ENCODE peak calls at places on chromosomes 4 and X, in four cellular contexts. D is WTC11, P is SK-N-SH, F is K562. O is an unnamed sample.
A peak's percentile ranks its signal among the peaks of the same experiment; 100 is the strongest.

GRCh38 chrX:23766650-23767551 is 16.1 kb upstream of the SAT1 start:
- DNase-seq in D (no peak), P (peak; percentile 41), F (no peak), O (no peak)

GRCh38 chr4:53044651-53044960 is 182.5 kb downstream of the RASL11B start:
- DNase-seq in D (no peak), P (no peak), F (no peak), O (no peak)

GRCh38 chr4:147599764-147600163 is 17.4 kb upstream of the TMEM184C start:
- DNase-seq in D (no peak), P (no peak), F (no peak), O (no peak)

GRCh38 chr4:111631157-111631999 is 513.9 kb upstream of the FAM241A start:
- DNase-seq in D (no peak), P (no peak), F (no peak), O (no peak)

GRCh38 chrX:70452143-70452733 is 7.6 kb downstream of the DLG3 start:
- DNase-seq in D (peak; percentile 69), P (peak; percentile 64), F (peak; percentile 69), O (peak; percentile 19)

GRCh38 chrX:49101629-49101984 is 21.9 kb upstream of the WDR45 start:
- DNase-seq in D (no peak), P (no peak), F (peak; percentile 22), O (no peak)

GRCh38 chrX:18889982-18890381 is 93.9 kb downstream of the PHKA2 start:
- DNase-seq in D (no peak), P (no peak), F (no peak), O (no peak)

GRCh38 chr4:140870427-140870826 is 114.2 kb upstream of the TBC1D9 start:
- DNase-seq in D (no peak), P (no peak), F (no peak), O (no peak)

GRCh38 chrX:150942958-150943594 is 40.1 kb upstream of the HMGB3 start:
- DNase-seq in D (no peak), P (no peak), F (peak; percentile 49), O (no peak)

GRCh38 chrX:42708222-42708621 is 69.7 kb downstream of the PPP1R2C start:
- DNase-seq in D (no peak), P (no peak), F (no peak), O (no peak)

GRCh38 chrX:154729439-154729838 is 21.4 kb downstream of the GAB3 start:
- DNase-seq in D (no peak), P (no peak), F (no peak), O (no peak)

GRCh38 chrX:112877771-112878173 is 37.1 kb upstream of the AMOT start:
- DNase-seq in D (no peak), P (no peak), F (no peak), O (no peak)

GRCh38 chrX:110421499-110422455 is 63.1 kb downstream of the RTL9 start:
- DNase-seq in D (no peak), P (no peak), F (no peak), O (no peak)

GRCh38 chr4:163941221-163941865 is 446.9 kb downstream of the TMA16 start:
- DNase-seq in D (no peak), P (no peak), F (no peak), O (no peak)

GRCh38 chrX:123884809-123885408 is 25.1 kb downstream of the XIAP start:
- DNase-seq in D (no peak), P (peak; percentile 60), F (peak; percentile 55), O (peak; percentile 31)

GRCh38 chr4:5372198-5372597 is 320.9 kb downstream of the STK32B start:
- DNase-seq in D (no peak), P (no peak), F (no peak), O (no peak)

GRCh38 chr4:99655315-99656081 is 2.1 kb downstream of the C4orf54 start:
- DNase-seq in D (no peak), P (no peak), F (no peak), O (no peak)

GRCh38 chr4:23763559-23763958 is 126.3 kb downstream of the PPARGC1A start:
- DNase-seq in D (no peak), P (no peak), F (no peak), O (peak; percentile 55)

GRCh38 chr4:118927976-118928375 is 39.3 kb downstream of the SYNPO2 start:
- DNase-seq in D (no peak), P (no peak), F (no peak), O (no peak)

GRCh38 chrX:15977644-15978043 is 123.0 kb upstream of the AP1S2 start:
- DNase-seq in D (no peak), P (no peak), F (peak; percentile 34), O (no peak)

GRCh38 chrX:72180539-72180938 is 1.0 kb upstream of the PIN4 start:
- DNase-seq in D (no peak), P (peak; percentile 19), F (peak; percentile 3), O (no peak)

GRCh38 chrX:136185409-136186022 is 38.2 kb downstream of the FHL1 start:
- DNase-seq in D (no peak), P (no peak), F (no peak), O (no peak)

GRCh38 chrX:13598877-13599276 is 29.5 kb downstream of the EGFL6 start:
- DNase-seq in D (peak; percentile 11), P (peak; percentile 15), F (peak; percentile 28), O (no peak)

GRCh38 chrX:100994352-100995281 is 25.1 kb downstream of the ARL13A start:
- DNase-seq in D (no peak), P (no peak), F (peak; percentile 77), O (peak; percentile 72)

GRCh38 chr4:173181769-173182374 is 13.3 kb downstream of the GALNT7 start:
- DNase-seq in D (no peak), P (no peak), F (no peak), O (no peak)

GRCh38 chr4:6453688-6453990 is 18.8 kb downstream of the PPP2R2C start:
- DNase-seq in D (no peak), P (no peak), F (no peak), O (no peak)
- TF ChIP-seq FOXJ3 in D (no peak), P (no peak), F (no peak), O (no peak)

GRCh38 chr4:60729194-60729593 is 470.9 kb upstream of the ADGRL3 start:
- DNase-seq in D (no peak), P (no peak), F (no peak), O (no peak)

GRCh38 chr4:60723796-60724195 is 476.3 kb upstream of the ADGRL3 start:
- DNase-seq in D (no peak), P (no peak), F (no peak), O (no peak)

GRCh38 chr4:60726779-60727178 is 473.3 kb upstream of the ADGRL3 start:
- DNase-seq in D (no peak), P (peak; percentile 1), F (no peak), O (no peak)

GRCh38 chr4:60721680-60722079 is 478.4 kb upstream of the ADGRL3 start:
- DNase-seq in D (no peak), P (no peak), F (no peak), O (no peak)

DNA sequence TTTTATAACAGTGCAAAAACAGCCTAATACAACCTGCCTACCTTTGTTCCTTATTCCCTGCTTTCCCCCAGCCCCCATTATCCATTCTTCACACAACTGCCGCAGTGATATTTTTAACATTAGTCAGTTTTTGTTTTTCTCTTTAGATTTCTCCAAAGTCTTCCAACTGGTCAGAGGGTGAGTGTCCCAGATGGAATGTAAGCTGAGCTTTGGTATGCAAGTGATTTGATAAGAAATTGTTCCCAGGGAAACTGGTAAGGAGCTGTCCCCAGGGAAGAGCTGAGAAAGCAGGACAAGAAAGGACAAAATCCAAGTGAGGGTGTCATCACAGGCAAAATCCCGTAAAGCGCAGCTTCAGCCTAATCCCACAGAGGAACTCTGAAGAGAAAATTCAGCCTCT is 475.5 kb upstream of the ADGRL3 start:
- DNase-seq in D (no peak), P (no peak), F (no peak), O (no peak)
- TF ChIP-seq FOXJ3 in D (no peak), P (no peak), F (no peak), O (no peak)

DNA sequence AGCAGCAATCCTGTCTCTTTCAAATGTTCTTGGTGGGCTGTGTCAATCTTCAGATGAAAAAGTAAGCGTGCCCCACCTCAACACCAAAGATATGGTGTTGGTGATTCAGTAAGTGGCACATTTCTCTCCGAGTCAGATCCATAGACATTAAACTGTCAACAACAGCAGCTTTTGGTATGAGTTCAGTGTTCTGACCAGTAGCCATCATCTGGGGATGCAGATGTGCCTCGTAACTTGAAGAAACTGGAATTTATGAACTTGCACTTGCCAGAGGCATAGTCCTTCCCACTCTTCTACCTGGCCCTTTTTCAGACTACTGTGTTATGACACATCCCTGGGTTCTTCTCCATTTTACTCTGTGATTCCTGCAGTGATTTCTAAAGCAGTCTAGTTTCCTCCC is 39.6 kb downstream of the NUDT6 start:
- DNase-seq in D (no peak), P (no peak), F (no peak), O (no peak)
- TF ChIP-seq FOXJ3 in D (no peak), P (no peak), F (no peak), O (no peak)

GRCh38 chr4:70688795-70689231 is 481 bp downstream of the UTP3 start:
- DNase-seq in D (no peak), P (peak; percentile 2), F (peak; percentile 52), O (no peak)
- TF ChIP-seq FOXJ3 in D (no peak), P (no peak), F (no peak), O (no peak)

DNA sequence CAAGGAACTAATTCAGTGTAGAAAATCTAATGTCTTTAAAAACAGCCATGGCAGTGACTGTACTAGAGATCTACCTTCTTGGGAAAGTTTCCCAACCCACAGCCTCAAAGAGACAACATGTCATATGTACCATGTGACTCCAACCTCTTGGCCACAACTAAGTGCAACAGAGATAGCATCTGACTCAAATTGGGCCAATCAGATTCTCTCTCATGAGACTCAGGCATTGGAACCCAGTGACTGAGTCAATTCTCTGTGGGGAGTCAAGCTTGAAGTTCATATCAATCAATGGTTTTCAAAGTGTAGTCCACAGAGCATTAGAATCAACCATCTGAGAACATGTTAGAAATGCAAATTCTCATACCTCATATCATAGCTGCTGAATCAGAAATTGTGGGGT is 123.3 kb downstream of the MBNL3 start:
- DNase-seq in D (no peak), P (no peak), F (no peak), O (no peak)
- TF ChIP-seq FOXJ3 in D (no peak), P (no peak), F (no peak), O (no peak)

GRCh38 chrX:73562458-73562857 is 539 bp upstream of the CHIC1 start:
- DNase-seq in D (no peak), P (no peak), F (no peak), O (no peak)

GRCh38 chrX:73556159-73556558 is 6.8 kb upstream of the CHIC1 start:
- DNase-seq in D (no peak), P (no peak), F (no peak), O (no peak)

GRCh38 chrX:73562986-73563739 is at the start of gene CHIC1:
- DNase-seq in D (peak; percentile 69), P (peak; percentile 82), F (peak; percentile 70), O (no peak)

GRCh38 chrX:73563740-73564073 is 710 bp downstream of the CHIC1 start:
- DNase-seq in D (no peak), P (no peak), F (no peak), O (no peak)

DNA sequence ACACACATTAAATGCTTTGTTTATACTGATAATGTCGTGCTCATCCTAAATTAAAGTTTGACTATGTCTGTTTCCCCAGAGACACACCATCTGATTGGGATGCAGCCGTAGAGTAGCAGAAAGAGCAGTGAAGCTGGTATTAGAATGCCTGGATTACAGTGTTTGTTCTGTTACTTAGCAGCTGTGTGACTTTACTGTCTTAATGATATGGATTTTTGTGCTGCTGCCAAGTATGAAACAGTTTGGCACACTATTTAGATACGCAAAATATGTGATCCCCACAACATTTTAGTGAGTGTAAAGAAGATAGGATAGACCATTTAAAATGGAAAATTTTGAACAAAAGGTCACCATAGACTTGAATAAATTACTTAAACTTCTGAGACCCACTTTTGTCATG is 1.2 kb upstream of the CHIC1 start:
- DNase-seq in D (no peak), P (no peak), F (no peak), O (no peak)
- TF ChIP-seq FOXJ3 in D (no peak), P (no peak), F (no peak), O (no peak)